ENCODE peak calls at places on chromosomes 4 and X, in four cellular contexts. One of them, this sample, is unnamed.

GRCh38 chrX:115936008-115936407 is 234.5 kb upstream of the AGTR2 start:
- DNase-seq in NCI-H748 treated with DMSO at 0.1 percent for 48 hours: no peak
- DNase-seq in RWPE1: no peak
- DNase-seq in tibial artery: no peak
- DNase-seq in this sample: no peak

GRCh38 chr4:48270516-48270897 is 869 bp upstream of the TEC start:
- DNase-seq in tibial artery: no peak
- DNase-seq in RWPE1: no peak
- DNase-seq in NCI-H748 treated with DMSO at 0.1 percent for 48 hours: no peak
- DNase-seq in this sample: no peak

GRCh38 chr4:169846396-169846795 is 88.7 kb upstream of the HPF1 start:
- DNase-seq in NCI-H748 treated with DMSO at 0.1 percent for 48 hours: no peak
- DNase-seq in RWPE1: no peak
- DNase-seq in tibial artery: no peak
- DNase-seq in this sample: no peak

GRCh38 chrX:1535241-1536041 is 1.5 kb downstream of the P2RY8 start:
- DNase-seq in NCI-H748 treated with DMSO at 0.1 percent for 48 hours: no peak
- DNase-seq in RWPE1: no peak
- DNase-seq in tibial artery: no peak
- DNase-seq in this sample: peak

GRCh38 chr4:89336818-89337395 is 29.3 kb upstream of the GPRIN3 start:
- DNase-seq in NCI-H748 treated with DMSO at 0.1 percent for 48 hours: no peak
- DNase-seq in RWPE1: no peak
- DNase-seq in tibial artery: no peak
- DNase-seq in this sample: no peak

GRCh38 chrX:10620121-10620699 is at the start of gene MID1:
- DNase-seq in tibial artery: peak
- DNase-seq in RWPE1: peak
- DNase-seq in NCI-H748 treated with DMSO at 0.1 percent for 48 hours: peak
- DNase-seq in this sample: peak

GRCh38 chr4:63583561-63583960 is 825.7 kb downstream of the TECRL start:
- DNase-seq in NCI-H748 treated with DMSO at 0.1 percent for 48 hours: no peak
- DNase-seq in tibial artery: no peak
- DNase-seq in RWPE1: no peak
- DNase-seq in this sample: no peak

GRCh38 chr4:126451237-126451885 is 1136.6 kb downstream of the FAT4 start:
- DNase-seq in NCI-H748 treated with DMSO at 0.1 percent for 48 hours: no peak
- DNase-seq in tibial artery: no peak
- DNase-seq in RWPE1: no peak
- DNase-seq in this sample: no peak

GRCh38 chr4:57492479-57492878 is 382.3 kb upstream of the IGFBP7 start:
- DNase-seq in RWPE1: no peak
- DNase-seq in NCI-H748 treated with DMSO at 0.1 percent for 48 hours: no peak
- DNase-seq in tibial artery: no peak
- DNase-seq in this sample: no peak

GRCh38 chr4:150574678-150575077 is 7.3 kb upstream of the MAB21L2 start:
- DNase-seq in NCI-H748 treated with DMSO at 0.1 percent for 48 hours: no peak
- DNase-seq in tibial artery: no peak
- DNase-seq in RWPE1: no peak
- DNase-seq in this sample: no peak

GRCh38 chr4:100462206-100462605 is 55.6 kb downstream of the EMCN start:
- DNase-seq in RWPE1: peak
- DNase-seq in tibial artery: no peak
- DNase-seq in NCI-H748 treated with DMSO at 0.1 percent for 48 hours: no peak
- DNase-seq in this sample: no peak

GRCh38 chr4:101527186-101527585 is 179.9 kb upstream of the PPP3CA start:
- DNase-seq in RWPE1: no peak
- DNase-seq in NCI-H748 treated with DMSO at 0.1 percent for 48 hours: no peak
- DNase-seq in tibial artery: no peak
- DNase-seq in this sample: no peak

This sample was measured in NCI-H1436.